ENCODE peak calls at places on chromosomes 4 and X, in six cellular contexts. One of them, this sample, is unnamed.

GRCh38 chrX:40476958-40477357 is 103.8 kb upstream of the ATP6AP2 start:
- DNase-seq in HepG2: no peak
- DNase-seq in A549: no peak
- DNase-seq in K562: no peak
- DNase-seq in NB4: no peak
- DNase-seq in GM12878: no peak
- DNase-seq in this sample: no peak

GRCh38 chr4:104519588-104519987 is 24.9 kb upstream of the CXXC4 start:
- DNase-seq in HepG2: no peak
- DNase-seq in A549: no peak
- DNase-seq in K562: no peak
- DNase-seq in NB4: no peak
- DNase-seq in GM12878: peak; percentile 28
- DNase-seq in this sample: no peak

GRCh38 chr4:57065730-57066482 is 44.3 kb downstream of the IGFBP7 start:
- DNase-seq in HepG2: no peak
- DNase-seq in A549: peak; percentile 51
- DNase-seq in K562: no peak
- DNase-seq in NB4: no peak
- DNase-seq in GM12878: no peak
- DNase-seq in this sample: no peak

GRCh38 chr4:118032691-118033090 is 1.6 kb upstream of the NDST3 start:
- DNase-seq in HepG2: no peak
- DNase-seq in A549: peak; percentile 3
- DNase-seq in K562: no peak
- DNase-seq in NB4: no peak
- DNase-seq in GM12878: no peak
- DNase-seq in this sample: peak; percentile 2

GRCh38 chr4:15293678-15294077 is 134.2 kb upstream of the C1QTNF7 start:
- DNase-seq in HepG2: no peak
- DNase-seq in A549: no peak
- DNase-seq in K562: no peak
- DNase-seq in NB4: no peak
- DNase-seq in GM12878: no peak
- DNase-seq in this sample: no peak

GRCh38 chr4:576245-576821 is at the start of gene TMEM271:
- DNase-seq in HepG2: no peak
- DNase-seq in A549: no peak
- DNase-seq in K562: no peak
- DNase-seq in NB4: peak; percentile 73
- DNase-seq in GM12878: no peak
- DNase-seq in this sample: no peak

GRCh38 chrX:54386314-54386713 is 28.5 kb upstream of the WNK3 start:
- DNase-seq in HepG2: no peak
- DNase-seq in A549: no peak
- DNase-seq in K562: no peak
- DNase-seq in NB4: no peak
- DNase-seq in GM12878: no peak
- DNase-seq in this sample: peak; percentile 59

GRCh38 chr4:74671074-74671698 is 123.1 kb downstream of the BTC start:
- DNase-seq in HepG2: peak; percentile 69
- DNase-seq in A549: peak; percentile 84
- DNase-seq in K562: peak; percentile 74
- DNase-seq in NB4: peak; percentile 62
- DNase-seq in GM12878: no peak
- DNase-seq in this sample: peak; percentile 94

GRCh38 chrX:148574247-148574973 is 74.0 kb downstream of the AFF2 start:
- DNase-seq in HepG2: no peak
- DNase-seq in A549: no peak
- DNase-seq in K562: no peak
- DNase-seq in NB4: no peak
- DNase-seq in GM12878: peak; percentile 2
- DNase-seq in this sample: no peak

GRCh38 chrX:11888421-11888820 is 130.4 kb downstream of the MSL3 start:
- DNase-seq in HepG2: no peak
- DNase-seq in A549: no peak
- DNase-seq in K562: no peak
- DNase-seq in NB4: no peak
- DNase-seq in GM12878: no peak
- DNase-seq in this sample: no peak

GRCh38 chr4:1278336-1278670 is 11.4 kb upstream of the MAEA start:
- DNase-seq in HepG2: no peak
- DNase-seq in A549: peak; percentile 18
- DNase-seq in K562: no peak
- DNase-seq in NB4: no peak
- DNase-seq in GM12878: no peak
- DNase-seq in this sample: no peak

GRCh38 chr4:97144199-97144598 is 999.1 kb downstream of the STPG2 start:
- DNase-seq in HepG2: no peak
- DNase-seq in A549: no peak
- DNase-seq in K562: no peak
- DNase-seq in NB4: no peak
- DNase-seq in GM12878: no peak
- DNase-seq in this sample: no peak

GRCh38 chr4:176902710-176903323 is 110.1 kb upstream of the VEGFC start:
- DNase-seq in HepG2: no peak
- DNase-seq in A549: no peak
- DNase-seq in K562: no peak
- DNase-seq in NB4: no peak
- DNase-seq in GM12878: peak; percentile 53
- DNase-seq in this sample: peak; percentile 57

GRCh38 chrX:10620121-10620699 is at the start of gene MID1:
- DNase-seq in HepG2: no peak
- DNase-seq in A549: peak; percentile 85
- DNase-seq in K562: no peak
- DNase-seq in NB4: no peak
- DNase-seq in GM12878: no peak
- DNase-seq in this sample: peak; percentile 83
- TF ChIP-seq MYC in HepG2: no peak
- TF ChIP-seq MYC in A549: peak; percentile 13
- TF ChIP-seq MYC in K562: no peak
- TF ChIP-seq MYC in NB4: no peak
- TF ChIP-seq MYC in GM12878: no peak
- TF ChIP-seq MYC in this sample: no peak

GRCh38 chr4:166091146-166091545 is 218.1 kb downstream of the TLL1 start:
- DNase-seq in HepG2: no peak
- DNase-seq in A549: no peak
- DNase-seq in K562: no peak
- DNase-seq in NB4: no peak
- DNase-seq in GM12878: no peak
- DNase-seq in this sample: no peak

GRCh38 chr4:166088576-166088975 is 215.5 kb downstream of the TLL1 start:
- DNase-seq in HepG2: no peak
- DNase-seq in A549: no peak
- DNase-seq in K562: no peak
- DNase-seq in NB4: no peak
- DNase-seq in GM12878: no peak
- DNase-seq in this sample: no peak

GRCh38 chr4:166092797-166093196 is 219.8 kb downstream of the TLL1 start:
- DNase-seq in HepG2: no peak
- DNase-seq in A549: no peak
- DNase-seq in K562: no peak
- DNase-seq in NB4: no peak
- DNase-seq in GM12878: no peak
- DNase-seq in this sample: no peak

GRCh38 chr4:166087569-166087968 is 214.5 kb downstream of the TLL1 start:
- DNase-seq in HepG2: no peak
- DNase-seq in A549: no peak
- DNase-seq in K562: no peak
- DNase-seq in NB4: no peak
- DNase-seq in GM12878: no peak
- DNase-seq in this sample: no peak

GRCh38 chr4:166091914-166092510 is 219.0 kb downstream of the TLL1 start:
- DNase-seq in HepG2: peak; percentile 28
- DNase-seq in A549: peak; percentile 24
- DNase-seq in K562: peak; percentile 48
- DNase-seq in NB4: peak; percentile 43
- DNase-seq in GM12878: no peak
- DNase-seq in this sample: peak; percentile 43
- TF ChIP-seq MYC in HepG2: no peak
- TF ChIP-seq MYC in A549: no peak
- TF ChIP-seq MYC in K562: no peak
- TF ChIP-seq MYC in NB4: no peak
- TF ChIP-seq MYC in GM12878: no peak
- TF ChIP-seq MYC in this sample: no peak

DNA sequence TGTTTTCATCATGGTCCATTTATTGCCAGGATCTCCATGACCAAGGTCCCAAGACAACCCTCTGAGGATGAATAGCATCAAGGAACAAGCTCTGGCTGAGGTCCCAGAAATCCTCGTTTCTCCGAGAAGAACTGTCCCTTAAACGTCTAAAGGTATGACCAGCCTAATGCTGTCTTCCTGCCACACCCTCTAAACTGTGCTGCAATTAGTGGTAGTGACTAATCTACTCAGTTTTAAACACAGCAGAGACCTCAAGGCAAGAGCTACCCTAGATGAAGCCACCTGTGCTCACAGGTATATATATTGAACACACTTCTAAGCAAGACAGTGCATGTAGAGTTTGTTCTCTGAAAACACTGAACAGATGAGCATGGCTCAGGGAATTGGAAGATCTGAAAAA is 173.8 kb upstream of the VCX3A start:
- DNase-seq in HepG2: no peak
- DNase-seq in A549: no peak
- DNase-seq in K562: no peak
- DNase-seq in NB4: no peak
- DNase-seq in GM12878: no peak
- DNase-seq in this sample: no peak
- TF ChIP-seq MYC in HepG2: no peak
- TF ChIP-seq MYC in A549: no peak
- TF ChIP-seq MYC in K562: no peak
- TF ChIP-seq MYC in NB4: no peak
- TF ChIP-seq MYC in GM12878: no peak
- TF ChIP-seq MYC in this sample: no peak

GRCh38 chr4:87073570-87074470 is 139.0 kb downstream of the AFF1 start:
- DNase-seq in HepG2: no peak
- DNase-seq in A549: no peak
- DNase-seq in K562: no peak
- DNase-seq in NB4: no peak
- DNase-seq in GM12878: peak; percentile 93
- DNase-seq in this sample: no peak
- TF ChIP-seq MYC in HepG2: no peak
- TF ChIP-seq MYC in A549: no peak
- TF ChIP-seq MYC in K562: no peak
- TF ChIP-seq MYC in NB4: no peak
- TF ChIP-seq MYC in GM12878: no peak
- TF ChIP-seq MYC in this sample: no peak

GRCh38 chrX:153954618-153955450 is 10.4 kb upstream of the RENBP start:
- DNase-seq in HepG2: no peak
- DNase-seq in A549: no peak
- DNase-seq in K562: no peak
- DNase-seq in NB4: no peak
- DNase-seq in GM12878: no peak
- DNase-seq in this sample: no peak
- TF ChIP-seq MYC in HepG2: no peak
- TF ChIP-seq MYC in A549: no peak
- TF ChIP-seq MYC in K562: no peak
- TF ChIP-seq MYC in NB4: no peak
- TF ChIP-seq MYC in GM12878: no peak
- TF ChIP-seq MYC in this sample: no peak